ENCODE peak calls at places on chromosomes 16 and 17, in six cellular contexts. L is T-helper 1 cell, J is substantia nigra, N is KBM-7, Q is anterior cingulate cortex, D is GF-D8. H is an unnamed sample.

GRCh38 chr16:3101018-3101840 is 2.1 kb upstream of the ZSCAN10 start:
- DNase-seq in L (peak), J (no peak), N (peak), Q (no peak), D (no peak), H (no peak)

GRCh38 chr16:85413713-85414663 is 199.1 kb upstream of the GSE1 start:
- DNase-seq in L (no peak), J (no peak), N (no peak), Q (no peak), D (no peak), H (no peak)

GRCh38 chr17:78484300-78485159 is 92.7 kb downstream of the DNAH17 start:
- DNase-seq in L (peak), J (peak), N (peak), Q (no peak), D (no peak), H (no peak)

GRCh38 chr17:44269118-44269794 is 1.3 kb upstream of the SLC4A1 start:
- DNase-seq in L (no peak), J (no peak), N (no peak), Q (no peak), D (no peak), H (no peak)

GRCh38 chr16:35391328-35391727 is 1931.9 kb downstream of the TP53TG3F start:
- DNase-seq in L (peak), J (peak), N (peak), Q (no peak), D (no peak), H (no peak)

GRCh38 chr16:13139661-13140241 is 238.4 kb downstream of the SHISA9 start:
- DNase-seq in L (no peak), J (no peak), N (no peak), Q (no peak), D (no peak), H (no peak)

GRCh38 chr16:68235105-68235881 is 634 bp downstream of the ESRP2 start:
- DNase-seq in L (no peak), J (no peak), N (no peak), Q (no peak), D (no peak), H (no peak)

GRCh38 chr16:49754495-49755290 is 101.2 kb downstream of the ZNF423 start:
- DNase-seq in L (no peak), J (no peak), N (peak), Q (no peak), D (no peak), H (no peak)

GRCh38 chr16:24344791-24345190 is 88.7 kb downstream of the CACNG3 start:
- DNase-seq in L (no peak), J (no peak), N (no peak), Q (no peak), D (no peak), H (no peak)

GRCh38 chr16:21647562-21648164 is 4.7 kb downstream of the IGSF6 start:
- DNase-seq in L (no peak), J (no peak), N (no peak), Q (no peak), D (no peak), H (no peak)

GRCh38 chr17:71849783-71850768 is 270.7 kb upstream of the SOX9 start:
- DNase-seq in L (no peak), J (no peak), N (no peak), Q (no peak), D (no peak), H (no peak)

GRCh38 chr17:79633154-79633553 is 22.3 kb upstream of the RBFOX3 start:
- DNase-seq in L (no peak), J (no peak), N (no peak), Q (no peak), D (no peak), H (no peak)

GRCh38 chr17:32588982-32589381 is 102.2 kb downstream of the CDK5R1 start:
- DNase-seq in L (no peak), J (no peak), N (no peak), Q (no peak), D (no peak), H (no peak)

GRCh38 chr17:76772842-76773521 is 35.1 kb downstream of the MFSD11 start:
- DNase-seq in L (peak), J (no peak), N (peak), Q (no peak), D (no peak), H (no peak)

GRCh38 chr17:5467416-5467815 is 1.4 kb downstream of the DHX33 start:
- DNase-seq in L (no peak), J (no peak), N (no peak), Q (no peak), D (no peak), H (no peak)

GRCh38 chr17:72640415-72641165 is 451.9 kb downstream of the SLC39A11 start:
- DNase-seq in L (no peak), J (no peak), N (no peak), Q (no peak), D (no peak), H (no peak)

GRCh38 chr16:86576591-86577313 is 1.6 kb upstream of the FOXL1 start:
- DNase-seq in L (no peak), J (no peak), N (no peak), Q (no peak), D (no peak), H (no peak)

GRCh38 chr16:24844101-24845030 is 1.4 kb upstream of the SLC5A11 start:
- DNase-seq in L (no peak), J (no peak), N (no peak), Q (no peak), D (no peak), H (no peak)

GRCh38 chr16:83856846-83857245 is 42.1 kb upstream of the MLYCD start:
- DNase-seq in L (no peak), J (no peak), N (no peak), Q (no peak), D (no peak), H (no peak)

GRCh38 chr16:1073262-1073558 is 663 bp downstream of the SSTR5 start:
- DNase-seq in L (no peak), J (no peak), N (no peak), Q (no peak), D (no peak), H (no peak)

GRCh38 chr16:13332713-13333255 is 431.4 kb downstream of the SHISA9 start:
- DNase-seq in L (no peak), J (no peak), N (no peak), Q (no peak), D (no peak), H (no peak)

GRCh38 chr16:56029026-56029425 is 153.9 kb upstream of the CES5A start:
- DNase-seq in L (no peak), J (no peak), N (no peak), Q (no peak), D (no peak), H (no peak)

GRCh38 chr17:57020208-57020607 is 42.3 kb downstream of the SCPEP1 start:
- DNase-seq in L (no peak), J (no peak), N (no peak), Q (no peak), D (no peak), H (no peak)

GRCh38 chr17:13030459-13031305 is 12.9 kb upstream of the ELAC2 start:
- DNase-seq in L (peak), J (peak), N (peak), Q (peak), D (no peak), H (no peak)

GRCh38 chr17:691423-691822 is 23.2 kb downstream of the VPS53 start:
- DNase-seq in L (no peak), J (no peak), N (no peak), Q (no peak), D (no peak), H (no peak)

GRCh38 chr17:81339180-81339501 is 44.0 kb upstream of the SLC38A10 start:
- DNase-seq in L (no peak), J (no peak), N (no peak), Q (no peak), D (no peak), H (no peak)

GRCh38 chr17:82592289-82592683 is 56.0 kb downstream of the WDR45B start:
- DNase-seq in L (no peak), J (no peak), N (peak), Q (no peak), D (peak), H (no peak)